ENCODE peak calls at places on chromosomes 2 and 18, in four cellular contexts. H is prostate gland, M is fibroblast of villous mesenchyme, N is cardiac muscle cell. J is an unnamed sample.
A peak's percentile ranks its signal among the peaks of the same experiment; 100 is the strongest.

GRCh38 chr2:26521913-26522180 is 43.9 kb upstream of the OTOF start:
- DNase-seq in N (no peak), H (no peak), M (no peak), J (no peak)

GRCh38 chr2:39234754-39235153 is 9.0 kb downstream of the CDKL4 start:
- DNase-seq in M (peak; percentile 41), N (no peak), H (no peak), J (no peak)

GRCh38 chr2:109129356-109129920 is 433 bp downstream of the SH3RF3 start:
- DNase-seq in M (peak; percentile 53), N (peak; percentile 53), H (no peak), J (peak; percentile 34)

GRCh38 chr2:28390857-28391563 is 1.6 kb upstream of the FOSL2 start:
- DNase-seq in M (peak; percentile 93), N (peak; percentile 65), H (peak; percentile 80), J (no peak)

GRCh38 chr2:197360744-197361156 is 50.2 kb upstream of the ANKRD44 start:
- DNase-seq in M (peak; percentile 55), H (no peak), N (no peak), J (peak; percentile 85)

GRCh38 chr2:31371691-31372090 is 42.9 kb downstream of the XDH start:
- DNase-seq in M (no peak), N (no peak), H (no peak), J (no peak)

GRCh38 chr2:30145826-30146336 is 926 bp upstream of the YPEL5 start:
- DNase-seq in N (no peak), M (no peak), H (no peak), J (no peak)

GRCh38 chr18:73461038-73461779 is 593.4 kb upstream of the NETO1 start:
- DNase-seq in N (no peak), M (peak; percentile 18), H (no peak), J (peak; percentile 19)

GRCh38 chr2:170344663-170345099 is 166.7 kb downstream of the MYO3B start:
- DNase-seq in H (no peak), M (no peak), N (no peak), J (no peak)

GRCh38 chr2:147863835-147864234 is 19.0 kb downstream of the ACVR2A start:
- DNase-seq in N (no peak), H (no peak), M (no peak), J (peak; percentile 17)

GRCh38 chr2:231687133-231687852 is 21.0 kb upstream of the PTMA start:
- DNase-seq in M (peak; percentile 51), H (no peak), N (peak; percentile 84), J (peak; percentile 17)

GRCh38 chr2:25570161-25570840 is 103.1 kb downstream of the DTNB start:
- DNase-seq in H (no peak), M (peak; percentile 14), N (no peak), J (no peak)

GRCh38 chr18:13227910-13228309 is 9.3 kb downstream of the LDLRAD4 start:
- DNase-seq in N (no peak), M (no peak), H (no peak), J (no peak)

GRCh38 chr2:41475959-41476358 is 571.9 kb upstream of the PKDCC start:
- DNase-seq in M (no peak), N (no peak), H (no peak), J (no peak)

GRCh38 chr2:241905716-241906376 is 36.3 kb downstream of the RTP5 start:
- DNase-seq in N (no peak), M (no peak), H (no peak), J (no peak)

GRCh38 chr2:241907171-241907570 is 37.6 kb downstream of the RTP5 start:
- DNase-seq in N (no peak), H (no peak), M (no peak), J (no peak)

GRCh38 chr2:241903121-241904010 is 33.8 kb downstream of the RTP5 start:
- DNase-seq in H (no peak), N (no peak), M (no peak), J (no peak)

GRCh38 chr2:241904011-241904718 is 34.6 kb downstream of the RTP5 start:
- DNase-seq in N (no peak), M (no peak), H (no peak), J (no peak)

DNA sequence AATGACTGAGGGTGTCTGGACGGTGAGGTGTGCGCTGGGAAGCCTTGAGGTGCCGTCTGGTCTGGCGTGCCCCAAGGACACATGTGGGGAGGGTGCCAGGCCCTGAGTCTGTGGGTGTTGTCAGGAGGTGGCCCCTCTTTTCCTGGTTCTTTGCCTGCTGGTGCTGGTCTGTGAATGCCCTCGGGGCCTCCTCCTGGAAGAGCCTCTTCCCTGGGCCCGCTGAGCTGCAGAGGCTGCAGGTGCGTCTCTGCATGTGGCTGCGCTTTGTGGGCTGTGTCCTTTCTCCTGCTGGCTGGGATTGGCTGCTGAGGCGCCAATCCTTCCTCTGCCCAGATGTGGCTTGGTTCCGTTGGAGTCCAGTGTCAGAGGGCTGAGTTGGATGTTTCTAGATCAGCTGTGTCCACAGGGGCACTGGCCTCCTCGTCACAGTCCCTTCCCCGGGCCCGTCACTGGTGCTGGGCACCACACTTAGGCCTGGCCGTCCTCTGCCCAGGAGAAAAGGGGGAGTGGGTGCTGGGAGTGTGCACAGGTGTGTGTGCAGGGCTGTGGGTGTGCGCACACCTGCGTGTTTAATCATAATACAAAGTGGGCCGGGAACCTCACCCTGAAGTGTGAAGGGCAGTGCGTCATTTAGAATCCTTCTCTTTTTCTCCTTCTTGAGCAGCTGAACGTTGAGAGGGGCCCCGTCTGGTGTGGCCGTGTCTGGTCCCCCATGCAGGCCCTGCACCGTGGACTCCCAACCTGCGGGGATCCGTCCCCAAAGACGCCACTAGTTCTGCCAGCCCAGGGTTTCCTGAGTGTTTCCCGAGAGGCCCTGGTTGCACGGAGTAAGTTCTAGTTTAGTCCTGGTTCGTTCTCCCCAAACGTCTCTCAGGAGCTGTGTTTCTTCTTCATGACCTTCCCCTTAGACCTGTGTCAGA is 35.5 kb downstream of the RTP5 start:
- DNase-seq in N (no peak), M (no peak), H (no peak), J (no peak)
- H3K4me3 ChIP-seq in N (no peak overlapping the region), M (no peak overlapping the region), H (no peak overlapping the region), J (no peak overlapping the region)

GRCh38 chr2:73839653-73840411 is 11.1 kb downstream of the STAMBP start:
- DNase-seq in M (no peak), N (no peak), H (no peak), J (no peak)
- TF ChIP-seq CTCF in M (no peak), N (no peak), H (no peak), J (no peak)

DNA sequence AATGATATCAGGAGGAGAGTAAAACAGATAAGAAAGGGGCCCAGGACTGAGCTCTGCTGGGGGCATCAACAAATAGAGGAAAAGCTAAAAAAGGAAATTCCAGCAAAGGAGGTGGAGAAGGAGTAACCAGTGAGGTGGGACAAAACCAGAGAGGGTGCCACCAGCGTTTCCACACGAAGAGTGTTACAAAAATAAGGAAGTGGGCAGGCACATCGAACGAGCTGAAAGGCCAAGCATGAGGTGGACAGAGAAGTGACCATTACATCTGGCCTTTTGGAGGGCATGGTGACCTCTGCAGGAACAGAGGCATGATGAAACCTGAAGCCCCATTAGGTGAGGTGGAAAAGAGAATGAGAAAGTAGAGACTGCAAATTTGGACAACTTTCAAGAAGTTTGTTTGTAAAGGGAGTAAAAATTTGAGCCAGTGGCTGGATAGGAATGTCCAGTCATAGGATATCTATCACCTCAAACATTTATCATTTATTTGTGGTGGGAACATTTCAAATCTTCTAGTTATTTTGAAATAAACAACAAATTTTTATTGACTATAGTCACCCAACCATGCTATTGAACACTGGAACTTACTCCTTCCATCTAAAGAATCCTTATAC is 18.4 kb upstream of the VIT start:
- DNase-seq in M (peak; percentile 18), H (no peak), N (no peak), J (no peak)
- H3K4me3 ChIP-seq in M (no peak overlapping the region), H (no peak overlapping the region), N (no peak overlapping the region), J (no peak overlapping the region)

GRCh38 chr2:55901322-55901721 is 22.3 kb downstream of the EFEMP1 start:
- DNase-seq in N (no peak), M (peak; percentile 52), H (no peak), J (peak; percentile 62)
- TF ChIP-seq CTCF in N (no peak), M (no peak), H (no peak), J (no peak)

DNA sequence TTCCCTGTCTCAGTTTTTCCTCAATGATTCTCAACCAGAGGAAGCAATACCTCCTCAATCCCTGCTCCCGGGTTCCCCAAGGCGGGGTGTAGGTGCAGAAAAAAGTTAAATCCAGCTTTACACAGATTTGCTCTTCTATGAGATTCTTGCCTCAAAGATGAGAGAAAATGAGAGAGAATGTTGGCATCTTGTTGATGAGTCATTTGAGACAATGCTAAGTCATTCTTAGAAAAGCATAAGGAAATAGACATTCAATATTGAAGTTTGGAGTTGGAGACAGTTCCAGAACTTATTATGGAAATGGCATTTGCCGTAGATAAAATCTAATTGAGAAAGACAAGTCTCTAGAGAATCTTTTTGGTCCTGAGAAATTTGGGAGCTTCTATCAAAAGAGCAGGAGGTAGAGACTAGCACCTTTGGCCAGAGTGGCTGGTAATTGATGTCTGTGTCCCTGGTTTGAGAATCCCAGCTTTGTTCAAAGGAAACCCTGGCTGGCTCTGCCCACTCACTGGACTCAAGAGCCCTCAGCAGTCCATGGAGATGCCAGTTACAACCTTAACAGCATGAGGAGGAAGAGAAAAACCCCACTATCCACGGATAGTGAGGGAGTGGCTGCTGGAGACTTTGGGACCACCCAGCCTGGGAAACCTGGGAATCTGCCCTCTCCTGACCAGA is 181.2 kb downstream of the FAM124B start:
- DNase-seq in H (no peak), M (no peak), N (no peak), J (peak; percentile 48)
- H3K4me3 ChIP-seq in H (no peak overlapping the region), M (no peak overlapping the region), N (no peak overlapping the region), J (no peak overlapping the region)

GRCh38 chr2:54897420-54898310 is 152.6 kb downstream of the RTN4 start:
- DNase-seq in H (peak; percentile 28), N (no peak), M (no peak), J (no peak)

GRCh38 chr2:54901224-54901986 is 148.8 kb downstream of the RTN4 start:
- DNase-seq in M (no peak), H (peak; percentile 31), N (no peak), J (no peak)

GRCh38 chr2:54902763-54903162 is 147.5 kb downstream of the RTN4 start:
- DNase-seq in N (no peak), M (no peak), H (no peak), J (no peak)

GRCh38 chr2:54898451-54899226 is 151.6 kb downstream of the RTN4 start:
- DNase-seq in H (no peak), M (no peak), N (no peak), J (no peak)

DNA sequence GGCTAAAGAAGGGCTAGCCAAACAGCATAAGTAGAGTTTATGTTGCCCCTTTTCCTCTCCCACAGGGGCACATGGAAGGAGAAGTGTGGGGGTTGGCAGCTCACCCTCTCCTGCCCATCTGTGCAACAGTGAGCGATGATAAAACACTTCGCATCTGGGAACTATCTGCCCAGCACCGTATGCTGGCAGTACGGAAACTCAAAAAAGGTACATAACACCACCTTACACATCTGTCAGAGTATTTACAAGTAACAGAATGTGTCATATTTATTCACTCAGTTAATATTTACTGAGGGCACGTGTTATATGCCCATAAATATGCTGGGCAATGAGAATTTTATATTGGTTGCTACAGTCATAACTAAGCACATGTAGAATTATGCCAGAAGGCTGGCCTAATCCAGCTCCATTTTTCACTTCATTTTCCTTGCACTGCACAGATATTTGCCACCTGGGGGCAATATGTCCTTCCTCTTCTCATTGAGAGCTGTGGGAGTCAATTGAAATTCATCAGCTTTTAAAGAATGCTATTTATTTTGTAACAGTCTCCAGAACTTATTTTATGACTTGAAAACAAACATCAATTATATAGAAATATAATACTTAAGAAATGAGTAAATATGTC is 150.6 kb downstream of the RTN4 start:
- DNase-seq in M (peak; percentile 74), N (peak; percentile 59), H (peak; percentile 64), J (peak; percentile 65)
- TF ChIP-seq CTCF in M (peak; percentile 70), N (peak; percentile 71), H (peak; percentile 71), J (peak; percentile 73)

GRCh38 chr2:9779572-9780264 is 63.6 kb upstream of the TAF1B start:
- DNase-seq in M (no peak), H (no peak), N (no peak), J (no peak)
- H3K4me3 ChIP-seq in M (no peak overlapping the region), H (no peak overlapping the region), N (no peak overlapping the region), J (no peak overlapping the region)